ENCODE peak calls at places on chromosomes 6 and 20, in six cellular contexts. W is posterior cingulate gyrus; O is T-helper 1 cell; S is tibial artery; N is stimulated activated naive CD8-positive, alpha-beta T cell treated with anti-CD3 and anti-CD28 coated beads, Interleukin-15, Interleukin-2, amounts not matched to agents 100 U/mL and 50 U/mL, for 24 hours; X is glomerular endothelial cell. V is an unnamed sample.

GRCh38 chr20:32893878-32894483 is 35.3 kb downstream of the EFCAB8 start:
- DNase-seq in W (no peak), O (no peak), S (no peak), N (peak; percentile 9), X (no peak), V (peak; percentile 45)

GRCh38 chr6:26347699-26348098 is 17.3 kb upstream of the BTN3A2 start:
- DNase-seq in W (no peak), O (no peak), S (no peak), N (no peak), X (no peak), V (no peak)

GRCh38 chr6:138162104-138162946 is 586 bp downstream of the ARFGEF3 start:
- DNase-seq in W (peak; percentile 28), O (no peak), S (no peak), N (peak; percentile 10), X (no peak), V (no peak)

GRCh38 chr6:84575264-84575663 is 189.1 kb downstream of the TBX18 start:
- DNase-seq in W (no peak), O (no peak), S (no peak), N (no peak), X (peak; percentile 66), V (no peak)

GRCh38 chr6:45199554-45199953 is 128.6 kb upstream of the RUNX2 start:
- DNase-seq in W (no peak), O (no peak), S (no peak), N (no peak), X (no peak), V (no peak)

GRCh38 chr6:42551202-42551601 is 12.6 kb upstream of the UBR2 start:
- DNase-seq in W (no peak), O (no peak), S (no peak), N (no peak), X (no peak), V (no peak)

GRCh38 chr6:17035994-17036393 is 65.9 kb upstream of the STMND1 start:
- DNase-seq in W (no peak), O (no peak), S (no peak), N (no peak), X (no peak), V (no peak)

GRCh38 chr6:42009844-42010184 is 40.5 kb upstream of the TAF8 start:
- DNase-seq in W (no peak), O (no peak), S (no peak), N (no peak), X (no peak), V (no peak)

GRCh38 chr6:150098155-150098554 is 29.2 kb upstream of the ULBP3 start:
- DNase-seq in W (no peak), O (no peak), S (no peak), N (no peak), X (no peak), V (no peak)

GRCh38 chr6:41028618-41029486 is 10.2 kb downstream of the UNC5CL start:
- DNase-seq in W (no peak), O (no peak), S (no peak), N (no peak), X (no peak), V (no peak)

GRCh38 chr6:135922170-135922569 is 70.7 kb downstream of the PDE7B start:
- DNase-seq in W (no peak), O (no peak), S (peak; percentile 35), N (no peak), X (peak; percentile 91), V (no peak)

GRCh38 chr6:129212081-129212480 is 329.1 kb downstream of the LAMA2 start:
- DNase-seq in W (no peak), O (no peak), S (no peak), N (no peak), X (no peak), V (no peak)

GRCh38 chr20:22582960-22583772 is 1.2 kb downstream of the FOXA2 start:
- DNase-seq in W (no peak), O (no peak), S (no peak), N (no peak), X (no peak), V (no peak)

GRCh38 chr20:54346269-54346668 is 129.1 kb upstream of the DOK5 start:
- DNase-seq in W (no peak), O (no peak), S (no peak), N (no peak), X (no peak), V (no peak)

GRCh38 chr6:69232506-69233194 is 564.2 kb downstream of the LMBRD1 start:
- DNase-seq in W (peak; percentile 83), O (peak; percentile 2), S (peak; percentile 28), N (peak; percentile 61), X (peak; percentile 4), V (peak; percentile 51)

GRCh38 chr6:152170702-152171667 is 363.5 kb downstream of the ESR1 start:
- DNase-seq in W (no peak), O (no peak), S (no peak), N (peak; percentile 44), X (no peak), V (no peak)

GRCh38 chr6:158160932-158161539 is 7.0 kb downstream of the SERAC1 start:
- DNase-seq in W (no peak), O (no peak), S (no peak), N (no peak), X (no peak), V (no peak)

GRCh38 chr6:73969982-73970960 is 274.3 kb downstream of the CD109 start:
- DNase-seq in W (no peak), O (no peak), S (no peak), N (no peak), X (peak; percentile 7), V (peak; percentile 7)

GRCh38 chr6:122947355-122947754 is 48.7 kb upstream of the CLVS2 start:
- DNase-seq in W (no peak), O (no peak), S (no peak), N (no peak), X (no peak), V (no peak)

GRCh38 chr20:3811421-3812258 is 8.7 kb upstream of the AP5S1 start:
- DNase-seq in W (peak; percentile 96), O (peak; percentile 87), S (peak; percentile 98), N (peak; percentile 91), X (no peak), V (peak; percentile 95)

GRCh38 chr20:63223121-63223825 is 7.3 kb upstream of the YTHDF1 start:
- DNase-seq in W (peak; percentile 38), O (peak; percentile 36), S (no peak), N (peak; percentile 54), X (no peak), V (peak; percentile 39)

V was measured in erythroblast.